ENCODE peak calls at places on chromosome 17, in eight cellular contexts. One of them, this sample, is unnamed.

GRCh38 chr17:74780443-74781238 is 4.5 kb upstream of the NAT9 start:
- DNase-seq in neuronal stem cell: no peak
- DNase-seq in A549: peak
- DNase-seq in neural progenitor cell: peak
- DNase-seq in mesendoderm: peak
- DNase-seq in GM23248: no peak
- DNase-seq in fibroblast of lung: peak
- DNase-seq in keratinocyte: no peak
- DNase-seq in this sample: peak

GRCh38 chr17:51803161-51803560 is 355.4 kb downstream of the CA10 start:
- DNase-seq in neuronal stem cell: no peak
- DNase-seq in A549: no peak
- DNase-seq in neural progenitor cell: peak
- DNase-seq in mesendoderm: peak
- DNase-seq in GM23248: no peak
- DNase-seq in fibroblast of lung: no peak
- DNase-seq in keratinocyte: no peak
- DNase-seq in this sample: no peak

GRCh38 chr17:59485018-59485417 is 80.4 kb upstream of the DHX40 start:
- DNase-seq in neuronal stem cell: no peak
- DNase-seq in A549: no peak
- DNase-seq in neural progenitor cell: no peak
- DNase-seq in mesendoderm: no peak
- DNase-seq in GM23248: no peak
- DNase-seq in fibroblast of lung: no peak
- DNase-seq in keratinocyte: no peak
- DNase-seq in this sample: no peak

GRCh38 chr17:27993723-27994310 is 48.7 kb upstream of the NLK start:
- DNase-seq in neuronal stem cell: no peak
- DNase-seq in A549: no peak
- DNase-seq in neural progenitor cell: no peak
- DNase-seq in mesendoderm: no peak
- DNase-seq in GM23248: no peak
- DNase-seq in fibroblast of lung: no peak
- DNase-seq in keratinocyte: no peak
- DNase-seq in this sample: no peak

GRCh38 chr17:72974605-72975232 is 117.8 kb downstream of the SLC39A11 start:
- DNase-seq in neuronal stem cell: no peak
- DNase-seq in A549: no peak
- DNase-seq in neural progenitor cell: no peak
- DNase-seq in mesendoderm: no peak
- DNase-seq in GM23248: peak
- DNase-seq in fibroblast of lung: peak
- DNase-seq in keratinocyte: no peak
- DNase-seq in this sample: peak

GRCh38 chr17:79171152-79171551 is 96.5 kb downstream of the ENGASE start:
- DNase-seq in neuronal stem cell: no peak
- DNase-seq in A549: no peak
- DNase-seq in neural progenitor cell: no peak
- DNase-seq in mesendoderm: no peak
- DNase-seq in GM23248: peak
- DNase-seq in fibroblast of lung: peak
- DNase-seq in keratinocyte: no peak
- DNase-seq in this sample: no peak

GRCh38 chr17:79993390-79994221 is 42.1 kb downstream of the TBC1D16 start:
- DNase-seq in neuronal stem cell: no peak
- DNase-seq in A549: peak
- DNase-seq in neural progenitor cell: peak
- DNase-seq in mesendoderm: peak
- DNase-seq in GM23248: peak
- DNase-seq in fibroblast of lung: peak
- DNase-seq in keratinocyte: no peak
- DNase-seq in this sample: peak

GRCh38 chr17:74351552-74352210 is 10.0 kb downstream of the BTBD17 start:
- DNase-seq in neuronal stem cell: peak
- DNase-seq in A549: no peak
- DNase-seq in neural progenitor cell: peak
- DNase-seq in mesendoderm: peak
- DNase-seq in GM23248: no peak
- DNase-seq in fibroblast of lung: no peak
- DNase-seq in keratinocyte: no peak
- DNase-seq in this sample: no peak

GRCh38 chr17:7750321-7750821 is 32.8 kb downstream of the DNAH2 start:
- DNase-seq in neuronal stem cell: no peak
- DNase-seq in A549: no peak
- DNase-seq in neural progenitor cell: no peak
- DNase-seq in mesendoderm: no peak
- DNase-seq in GM23248: peak
- DNase-seq in fibroblast of lung: peak
- DNase-seq in keratinocyte: no peak
- DNase-seq in this sample: peak

GRCh38 chr17:48181653-48182052 is 74.1 kb downstream of the SNX11 start:
- DNase-seq in neuronal stem cell: no peak
- DNase-seq in A549: peak
- DNase-seq in neural progenitor cell: peak
- DNase-seq in mesendoderm: peak
- DNase-seq in GM23248: peak
- DNase-seq in fibroblast of lung: peak
- DNase-seq in keratinocyte: no peak
- DNase-seq in this sample: no peak

GRCh38 chr17:38550661-38551060 is 55.1 kb downstream of the SRCIN1 start:
- DNase-seq in neuronal stem cell: no peak
- DNase-seq in A549: no peak
- DNase-seq in neural progenitor cell: no peak
- DNase-seq in mesendoderm: no peak
- DNase-seq in GM23248: peak
- DNase-seq in fibroblast of lung: peak
- DNase-seq in keratinocyte: peak
- DNase-seq in this sample: no peak

GRCh38 chr17:59848778-59849177 is 44.0 kb downstream of the TUBD1 start:
- DNase-seq in neuronal stem cell: no peak
- DNase-seq in A549: no peak
- DNase-seq in neural progenitor cell: no peak
- DNase-seq in mesendoderm: no peak
- DNase-seq in GM23248: peak
- DNase-seq in fibroblast of lung: peak
- DNase-seq in keratinocyte: no peak
- DNase-seq in this sample: peak

GRCh38 chr17:81305051-81305630 is 10.0 kb upstream of the SLC38A10 start:
- DNase-seq in neuronal stem cell: no peak
- DNase-seq in A549: no peak
- DNase-seq in neural progenitor cell: no peak
- DNase-seq in mesendoderm: no peak
- DNase-seq in GM23248: no peak
- DNase-seq in fibroblast of lung: no peak
- DNase-seq in keratinocyte: no peak
- DNase-seq in this sample: no peak

GRCh38 chr17:35010093-35010492 is 29.8 kb downstream of the LIG3 start:
- DNase-seq in neuronal stem cell: no peak
- DNase-seq in A549: no peak
- DNase-seq in neural progenitor cell: no peak
- DNase-seq in mesendoderm: peak
- DNase-seq in GM23248: peak
- DNase-seq in fibroblast of lung: no peak
- DNase-seq in keratinocyte: no peak
- DNase-seq in this sample: no peak

GRCh38 chr17:76252040-76252954 is 12.0 kb upstream of the RNF157 start:
- DNase-seq in neuronal stem cell: no peak
- DNase-seq in A549: no peak
- DNase-seq in neural progenitor cell: no peak
- DNase-seq in mesendoderm: no peak
- DNase-seq in GM23248: peak
- DNase-seq in fibroblast of lung: peak
- DNase-seq in keratinocyte: no peak
- DNase-seq in this sample: peak

GRCh38 chr17:44030482-44030881 is 15.7 kb upstream of the TMEM101 start:
- DNase-seq in neuronal stem cell: no peak
- DNase-seq in A549: no peak
- DNase-seq in neural progenitor cell: no peak
- DNase-seq in mesendoderm: no peak
- DNase-seq in GM23248: no peak
- DNase-seq in fibroblast of lung: no peak
- DNase-seq in keratinocyte: no peak
- DNase-seq in this sample: no peak

GRCh38 chr17:56165017-56165720 is 11.9 kb downstream of the ANKFN1 start:
- DNase-seq in neuronal stem cell: no peak
- DNase-seq in A549: no peak
- DNase-seq in neural progenitor cell: no peak
- DNase-seq in mesendoderm: no peak
- DNase-seq in GM23248: peak
- DNase-seq in fibroblast of lung: no peak
- DNase-seq in keratinocyte: no peak
- DNase-seq in this sample: no peak

GRCh38 chr17:32497431-32498205 is 10.8 kb downstream of the CDK5R1 start:
- DNase-seq in neuronal stem cell: no peak
- DNase-seq in A549: no peak
- DNase-seq in neural progenitor cell: no peak
- DNase-seq in mesendoderm: peak
- DNase-seq in GM23248: peak
- DNase-seq in fibroblast of lung: peak
- DNase-seq in keratinocyte: no peak
- DNase-seq in this sample: no peak

GRCh38 chr17:15886804-15887203 is 58.1 kb upstream of the ADORA2B start:
- DNase-seq in neuronal stem cell: no peak
- DNase-seq in A549: no peak
- DNase-seq in neural progenitor cell: no peak
- DNase-seq in mesendoderm: no peak
- DNase-seq in GM23248: no peak
- DNase-seq in fibroblast of lung: no peak
- DNase-seq in keratinocyte: no peak
- DNase-seq in this sample: no peak

GRCh38 chr17:183021-183420 is 1.6 kb upstream of the DOC2B start:
- DNase-seq in neuronal stem cell: no peak
- DNase-seq in A549: no peak
- DNase-seq in neural progenitor cell: no peak
- DNase-seq in mesendoderm: no peak
- DNase-seq in GM23248: no peak
- DNase-seq in fibroblast of lung: no peak
- DNase-seq in keratinocyte: no peak
- DNase-seq in this sample: no peak

GRCh38 chr17:180380-181212 is 854 bp downstream of the DOC2B start:
- DNase-seq in neuronal stem cell: peak
- DNase-seq in A549: no peak
- DNase-seq in neural progenitor cell: peak
- DNase-seq in mesendoderm: peak
- DNase-seq in GM23248: peak
- DNase-seq in fibroblast of lung: no peak
- DNase-seq in keratinocyte: no peak
- DNase-seq in this sample: no peak

GRCh38 chr17:179721-180379 is 1.6 kb downstream of the DOC2B start:
- DNase-seq in neuronal stem cell: no peak
- DNase-seq in A549: no peak
- DNase-seq in neural progenitor cell: peak
- DNase-seq in mesendoderm: peak
- DNase-seq in GM23248: no peak
- DNase-seq in fibroblast of lung: no peak
- DNase-seq in keratinocyte: no peak
- DNase-seq in this sample: no peak

GRCh38 chr17:182164-182751 is 808 bp upstream of the DOC2B start:
- DNase-seq in neuronal stem cell: no peak
- DNase-seq in A549: no peak
- DNase-seq in neural progenitor cell: no peak
- DNase-seq in mesendoderm: no peak
- DNase-seq in GM23248: no peak
- DNase-seq in fibroblast of lung: no peak
- DNase-seq in keratinocyte: no peak
- DNase-seq in this sample: no peak

GRCh38 chr17:181213-182163 is at the start of gene DOC2B:
- DNase-seq in neuronal stem cell: peak
- DNase-seq in A549: peak
- DNase-seq in neural progenitor cell: peak
- DNase-seq in mesendoderm: peak
- DNase-seq in GM23248: peak
- DNase-seq in fibroblast of lung: no peak
- DNase-seq in keratinocyte: no peak
- DNase-seq in this sample: no peak
- H3K4me2 ChIP-seq in neuronal stem cell: peak
- H3K4me2 ChIP-seq in A549: peak
- H3K4me2 ChIP-seq in neural progenitor cell: peak
- H3K4me2 ChIP-seq in mesendoderm: peak
- H3K4me2 ChIP-seq in GM23248: peak
- H3K4me2 ChIP-seq in fibroblast of lung: peak
- H3K4me2 ChIP-seq in keratinocyte: peak
- H3K4me2 ChIP-seq in this sample: no peak

GRCh38 chr17:39667262-39668140 is 752 bp upstream of the PNMT start:
- DNase-seq in neuronal stem cell: no peak
- DNase-seq in A549: no peak
- DNase-seq in neural progenitor cell: peak
- DNase-seq in mesendoderm: no peak
- DNase-seq in GM23248: peak
- DNase-seq in fibroblast of lung: no peak
- DNase-seq in keratinocyte: no peak
- DNase-seq in this sample: no peak
- H3K4me2 ChIP-seq in neuronal stem cell: peak
- H3K4me2 ChIP-seq in A549: peak
- H3K4me2 ChIP-seq in neural progenitor cell: peak
- H3K4me2 ChIP-seq in mesendoderm: peak
- H3K4me2 ChIP-seq in GM23248: peak
- H3K4me2 ChIP-seq in fibroblast of lung: no peak
- H3K4me2 ChIP-seq in keratinocyte: no peak
- H3K4me2 ChIP-seq in this sample: peak

GRCh38 chr17:50169121-50169764 is 3.4 kb downstream of the SGCA start:
- DNase-seq in neuronal stem cell: peak
- DNase-seq in A549: peak
- DNase-seq in neural progenitor cell: peak
- DNase-seq in mesendoderm: peak
- DNase-seq in GM23248: peak
- DNase-seq in fibroblast of lung: peak
- DNase-seq in keratinocyte: no peak
- DNase-seq in this sample: peak
- H3K4me2 ChIP-seq in neuronal stem cell: no peak
- H3K4me2 ChIP-seq in A549: peak
- H3K4me2 ChIP-seq in neural progenitor cell: no peak
- H3K4me2 ChIP-seq in mesendoderm: no peak
- H3K4me2 ChIP-seq in GM23248: no peak
- H3K4me2 ChIP-seq in fibroblast of lung: no peak
- H3K4me2 ChIP-seq in keratinocyte: no peak
- H3K4me2 ChIP-seq in this sample: peak

DNA sequence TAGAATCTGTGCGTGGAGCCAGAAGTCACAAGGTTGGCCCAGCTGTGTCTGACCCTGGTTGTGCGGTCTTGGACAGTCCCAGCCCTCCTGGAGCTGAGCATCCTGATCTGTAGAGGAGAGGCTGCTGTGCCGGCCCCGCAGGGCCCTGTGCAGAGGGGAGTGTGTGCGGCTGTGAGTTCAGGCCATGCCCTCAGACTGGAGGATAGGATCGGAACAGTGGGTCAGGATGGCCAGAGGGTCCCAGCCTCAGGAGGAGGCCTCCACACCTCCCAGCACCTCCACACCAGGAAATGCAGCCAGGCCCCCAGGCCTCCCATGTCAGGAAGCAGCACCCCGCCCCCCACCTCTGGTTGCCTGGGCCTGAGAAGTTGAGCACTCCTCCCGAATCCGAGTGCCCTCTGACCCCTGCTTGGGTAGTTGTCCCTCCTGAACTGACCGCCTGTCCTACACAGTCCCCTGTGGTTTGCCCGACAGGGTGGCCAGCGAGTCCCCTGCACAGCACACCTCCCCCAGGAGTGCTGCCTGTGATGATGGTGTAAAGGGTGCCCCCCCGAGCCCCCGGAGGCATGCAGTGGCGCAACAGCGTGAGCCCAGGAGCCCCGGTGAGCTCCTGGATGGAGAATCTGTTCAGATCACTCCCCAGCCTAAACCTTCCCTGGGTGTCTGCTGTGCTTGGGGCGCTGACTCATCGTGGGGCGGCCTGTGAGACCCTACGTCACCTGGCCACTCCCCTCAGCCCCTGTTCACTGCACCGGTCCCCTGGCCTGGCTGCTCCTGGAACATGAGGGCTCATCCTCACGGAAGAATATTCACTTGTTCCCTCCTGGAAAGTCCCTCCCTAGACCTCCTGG is 285.2 kb downstream of the SEC14L1 start:
- DNase-seq in neuronal stem cell: no peak
- DNase-seq in A549: peak
- DNase-seq in neural progenitor cell: peak
- DNase-seq in mesendoderm: peak
- DNase-seq in GM23248: peak
- DNase-seq in fibroblast of lung: peak
- DNase-seq in keratinocyte: no peak
- DNase-seq in this sample: no peak
- H3K4me2 ChIP-seq in neuronal stem cell: no peak
- H3K4me2 ChIP-seq in A549: peak
- H3K4me2 ChIP-seq in neural progenitor cell: peak
- H3K4me2 ChIP-seq in mesendoderm: no peak
- H3K4me2 ChIP-seq in GM23248: peak
- H3K4me2 ChIP-seq in fibroblast of lung: peak
- H3K4me2 ChIP-seq in keratinocyte: peak
- H3K4me2 ChIP-seq in this sample: peak